ENCODE peak calls at places on chromosomes 13 and 19, in seven cellular contexts. H is T-helper 1 cell, S is fibroblast of the conjunctiva, P is progenitor cell of endocrine pancreas, D is astrocyte of the spinal cord, G is GDM1, W is lung. R is an unnamed sample.

GRCh38 chr13:25541434-25542123 is 169.8 kb downstream of the ATP8A2 start:
- DNase-seq in H (no peak), S (no peak), P (no peak), D (no peak), G (no peak), W (no peak), R (no peak)

GRCh38 chr13:37869506-37869755 is 141 bp downstream of the TRPC4 start:
- DNase-seq in H (no peak), S (no peak), P (no peak), D (no peak), G (no peak), W (no peak), R (no peak)

GRCh38 chr19:7126132-7126531 is 56.6 kb downstream of the ZNF557 start:
- DNase-seq in H (no peak), S (no peak), P (no peak), D (no peak), G (no peak), W (no peak), R (no peak)

GRCh38 chr13:44749906-44750305 is 173.8 kb upstream of the TSC22D1 start:
- DNase-seq in H (no peak), S (no peak), P (no peak), D (no peak), G (no peak), W (no peak), R (no peak)

GRCh38 chr13:93248627-93249047 is 22.0 kb downstream of the GPC6 start:
- DNase-seq in H (no peak), S (no peak), P (peak; percentile 47), D (peak; percentile 88), G (no peak), W (no peak), R (no peak)

GRCh38 chr19:12858041-12858928 is 20.0 kb downstream of the MAST1 start:
- DNase-seq in H (no peak), S (no peak), P (no peak), D (no peak), G (no peak), W (no peak), R (no peak)

GRCh38 chr13:113864303-113864890 is 521 bp upstream of the GAS6 start:
- DNase-seq in H (no peak), S (no peak), P (no peak), D (no peak), G (no peak), W (no peak), R (no peak)

GRCh38 chr19:38554676-38555141 is 63.0 kb downstream of the MAP4K1 start:
- DNase-seq in H (no peak), S (no peak), P (no peak), D (no peak), G (no peak), W (no peak), R (no peak)

GRCh38 chr13:41061914-41062837 is 867 bp downstream of the WBP4 start:
- DNase-seq in H (no peak), S (peak; percentile 72), P (no peak), D (peak; percentile 81), G (peak; percentile 75), W (no peak), R (no peak)

GRCh38 chr19:7292950-7293794 is 1.0 kb downstream of the INSR start:
- DNase-seq in H (no peak), S (no peak), P (no peak), D (no peak), G (no peak), W (peak; percentile 36), R (no peak)

GRCh38 chr19:17246681-17247425 is 1.1 kb upstream of the NR2F6 start:
- DNase-seq in H (no peak), S (no peak), P (peak; percentile 33), D (peak; percentile 43), G (no peak), W (no peak), R (no peak)

GRCh38 chr13:27296496-27296895 is 25.9 kb downstream of the RASL11A start:
- DNase-seq in H (no peak), S (no peak), P (no peak), D (peak; percentile 35), G (no peak), W (no peak), R (no peak)

GRCh38 chr13:51221674-51222509 is at the start of gene FAM124A:
- DNase-seq in H (peak; percentile 14), S (no peak), P (peak; percentile 54), D (no peak), G (peak; percentile 59), W (no peak), R (no peak)

GRCh38 chr13:82136880-82137279 is 1745.4 kb downstream of the SLITRK1 start:
- DNase-seq in H (no peak), S (no peak), P (no peak), D (no peak), G (no peak), W (no peak), R (no peak)

GRCh38 chr13:53379485-53379884 is 350.9 kb downstream of the OLFM4 start:
- DNase-seq in H (no peak), S (no peak), P (no peak), D (no peak), G (no peak), W (no peak), R (no peak)

GRCh38 chr19:35342430-35342829 is 5.3 kb upstream of the FFAR1 start:
- DNase-seq in H (no peak), S (no peak), P (no peak), D (no peak), G (no peak), W (no peak), R (no peak)

GRCh38 chr19:40006273-40006691 is 9.4 kb downstream of the ZNF546 start:
- DNase-seq in H (no peak), S (peak; percentile 30), P (no peak), D (peak; percentile 89), G (no peak), W (no peak), R (no peak)

GRCh38 chr13:49498211-49498610 is 2.5 kb downstream of the PHF11 start:
- DNase-seq in H (no peak), S (no peak), P (no peak), D (no peak), G (no peak), W (no peak), R (no peak)

GRCh38 chr13:44768233-44768632 is 192.1 kb upstream of the TSC22D1 start:
- DNase-seq in H (peak; percentile 2), S (no peak), P (no peak), D (no peak), G (peak; percentile 78), W (no peak), R (no peak)